ENCODE peak calls at places on chromosomes 16 and 17, in six cellular contexts. One of them, this sample, is unnamed.

GRCh38 chr16:82061861-82062525 is 26.9 kb downstream of the HSD17B2 start:
- DNase-seq in HuH-7: no peak
- DNase-seq in EL: peak
- DNase-seq in SK-N-SH: peak
- DNase-seq in posterior vena cava: no peak
- DNase-seq in COR-L47: peak
- DNase-seq in this sample: no peak

GRCh38 chr17:64491995-64492394 is 4.9 kb downstream of the POLG2 start:
- DNase-seq in posterior vena cava: no peak
- DNase-seq in EL: peak
- DNase-seq in HuH-7: no peak
- DNase-seq in COR-L47: no peak
- DNase-seq in SK-N-SH: no peak
- DNase-seq in this sample: no peak

GRCh38 chr17:1873418-1873817 is 43.6 kb downstream of the RPA1 start:
- DNase-seq in EL: no peak
- DNase-seq in HuH-7: no peak
- DNase-seq in posterior vena cava: no peak
- DNase-seq in SK-N-SH: no peak
- DNase-seq in COR-L47: no peak
- DNase-seq in this sample: no peak

GRCh38 chr16:51755039-51755501 is 604.0 kb upstream of the SALL1 start:
- DNase-seq in SK-N-SH: no peak
- DNase-seq in HuH-7: no peak
- DNase-seq in posterior vena cava: no peak
- DNase-seq in COR-L47: peak
- DNase-seq in EL: no peak
- DNase-seq in this sample: no peak

GRCh38 chr17:30556374-30557332 is 79.4 kb downstream of the GOSR1 start:
- DNase-seq in posterior vena cava: peak
- DNase-seq in EL: no peak
- DNase-seq in HuH-7: no peak
- DNase-seq in COR-L47: no peak
- DNase-seq in SK-N-SH: no peak
- DNase-seq in this sample: no peak

GRCh38 chr16:21208429-21208828 is 2.9 kb downstream of the ZP2 start:
- DNase-seq in posterior vena cava: no peak
- DNase-seq in SK-N-SH: no peak
- DNase-seq in EL: no peak
- DNase-seq in HuH-7: no peak
- DNase-seq in COR-L47: no peak
- DNase-seq in this sample: no peak

GRCh38 chr16:57609541-57610401 is 18.7 kb upstream of the ADGRG1 start:
- DNase-seq in posterior vena cava: peak
- DNase-seq in HuH-7: no peak
- DNase-seq in COR-L47: no peak
- DNase-seq in EL: no peak
- DNase-seq in SK-N-SH: peak
- DNase-seq in this sample: no peak

GRCh38 chr16:76114681-76115080 is 162.5 kb upstream of the CNTNAP4 start:
- DNase-seq in COR-L47: no peak
- DNase-seq in HuH-7: no peak
- DNase-seq in EL: no peak
- DNase-seq in posterior vena cava: no peak
- DNase-seq in SK-N-SH: no peak
- DNase-seq in this sample: no peak

GRCh38 chr16:57651344-57652333 is 16.5 kb upstream of the ADGRG3 start:
- DNase-seq in SK-N-SH: no peak
- DNase-seq in HuH-7: no peak
- DNase-seq in COR-L47: no peak
- DNase-seq in EL: no peak
- DNase-seq in posterior vena cava: no peak
- DNase-seq in this sample: no peak

GRCh38 chr17:63222655-63223054 is 223.5 kb downstream of the CYB561 start:
- DNase-seq in EL: peak
- DNase-seq in HuH-7: no peak
- DNase-seq in SK-N-SH: no peak
- DNase-seq in COR-L47: no peak
- DNase-seq in posterior vena cava: no peak
- DNase-seq in this sample: no peak

GRCh38 chr16:27480761-27481160 is 69.0 kb downstream of the GTF3C1 start:
- DNase-seq in posterior vena cava: no peak
- DNase-seq in EL: no peak
- DNase-seq in HuH-7: no peak
- DNase-seq in COR-L47: no peak
- DNase-seq in SK-N-SH: no peak
- DNase-seq in this sample: no peak